ENCODE peak calls at places on chromosomes 6 and 20, in ten cellular contexts. K is fibroblast of lung, L is fibroblast of the aortic adventitia, V is left lung, H is heart right ventricle, T is uterus, B is foreskin fibroblast, F is lower lobe of right lung, A is DND-41, G is choroid plexus epithelial cell. Q is an unnamed sample.

GRCh38 chr6:36642913-36643817 is 35.3 kb upstream of the CDKN1A start:
- DNase-seq in K (peak; percentile 88), F (peak; percentile 58), G (peak; percentile 56), A (no peak), T (peak; percentile 90), B (peak; percentile 94), H (peak; percentile 67), V (peak; percentile 76), L (peak; percentile 92), Q (no peak)

GRCh38 chr6:12572884-12573824 is 143.4 kb upstream of the PHACTR1 start:
- DNase-seq in K (peak; percentile 28), L (peak; percentile 94), H (no peak), A (no peak), V (no peak), G (peak; percentile 86), T (no peak), B (peak; percentile 83), F (no peak), Q (no peak)

GRCh38 chr6:32188381-32189081 is 1.5 kb downstream of the PBX2 start:
- DNase-seq in K (peak; percentile 26), A (no peak), B (peak; percentile 56), H (no peak), T (peak; percentile 68), V (no peak), L (peak; percentile 19), G (no peak), F (no peak), Q (no peak)

GRCh38 chr6:29702519-29703103 is 20.6 kb upstream of the HLA-F start:
- DNase-seq in F (peak; percentile 74), K (no peak), L (peak; percentile 15), T (no peak), V (peak; percentile 40), G (peak; percentile 13), B (peak; percentile 17), H (peak; percentile 46), A (peak; percentile 42), Q (peak; percentile 45)

GRCh38 chr6:159761135-159761872 is 541 bp upstream of the ACAT2 start:
- DNase-seq in T (peak; percentile 42), V (peak; percentile 35), B (peak; percentile 41), H (peak; percentile 15), L (peak; percentile 21), F (peak; percentile 53), G (no peak), A (peak; percentile 53), K (peak; percentile 20), Q (peak; percentile 30)

GRCh38 chr6:100346828-100347227 is 117.9 kb downstream of the SIM1 start:
- DNase-seq in B (peak; percentile 76), K (peak; percentile 52), H (no peak), G (peak; percentile 78), V (no peak), A (no peak), F (no peak), T (no peak), L (peak; percentile 78), Q (peak; percentile 5)

GRCh38 chr20:57445298-57445697 is 54.1 kb downstream of the RBM38 start:
- DNase-seq in V (no peak), B (peak; percentile 76), T (peak; percentile 84), A (no peak), G (peak; percentile 14), K (peak; percentile 42), F (no peak), H (peak; percentile 81), L (peak; percentile 95), Q (no peak)

GRCh38 chr6:131262060-131262459 is 126.8 kb downstream of the AKAP7 start:
- DNase-seq in T (no peak), V (no peak), K (no peak), L (no peak), B (no peak), F (no peak), G (no peak), A (no peak), H (no peak), Q (no peak)

GRCh38 chr20:15847415-15847814 is 725.8 kb downstream of the KIF16B start:
- DNase-seq in H (no peak), G (no peak), B (no peak), K (no peak), V (no peak), L (no peak), T (no peak), A (no peak), F (no peak), Q (no peak)

GRCh38 chr20:15846446-15846845 is 726.8 kb downstream of the KIF16B start:
- DNase-seq in B (no peak), L (peak; percentile 4), V (no peak), K (no peak), A (no peak), T (no peak), H (no peak), F (no peak), G (no peak), Q (no peak)

GRCh38 chr20:15838466-15838865 is 734.8 kb downstream of the KIF16B start:
- DNase-seq in H (no peak), V (no peak), A (no peak), B (no peak), G (no peak), F (no peak), K (no peak), L (no peak), T (no peak), Q (no peak)

GRCh38 chr20:15848126-15848525 is 725.1 kb downstream of the KIF16B start:
- DNase-seq in V (no peak), H (no peak), T (no peak), A (no peak), K (no peak), B (no peak), G (no peak), F (no peak), L (no peak), Q (no peak)

DNA sequence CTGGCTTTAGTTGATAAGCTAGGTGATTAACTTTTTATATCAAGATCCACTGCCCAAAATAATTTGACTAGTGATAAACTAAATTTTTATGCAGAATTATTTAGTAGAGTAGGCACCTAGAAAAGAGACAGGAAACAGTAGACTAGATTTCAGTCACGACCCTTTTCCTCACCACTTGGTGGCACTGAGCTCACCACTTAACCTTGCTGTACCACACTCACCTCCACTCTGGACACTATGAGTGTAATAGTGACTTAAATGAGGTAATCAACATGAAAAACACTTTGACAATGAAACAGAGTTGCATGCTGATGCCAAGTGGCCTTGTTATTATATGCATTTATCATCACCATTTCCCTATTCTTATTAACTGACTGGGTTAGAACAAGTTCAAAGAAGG is 730.4 kb downstream of the KIF16B start:
- DNase-seq in T (no peak), V (no peak), H (no peak), B (no peak), L (no peak), K (no peak), G (no peak), A (no peak), F (no peak), Q (peak; percentile 35)
- TF ChIP-seq CTCF in T (no peak), V (no peak), H (no peak), B (no peak), L (no peak), K (no peak), G (no peak), A (peak; percentile 24), F (no peak), Q (peak; percentile 17)

DNA sequence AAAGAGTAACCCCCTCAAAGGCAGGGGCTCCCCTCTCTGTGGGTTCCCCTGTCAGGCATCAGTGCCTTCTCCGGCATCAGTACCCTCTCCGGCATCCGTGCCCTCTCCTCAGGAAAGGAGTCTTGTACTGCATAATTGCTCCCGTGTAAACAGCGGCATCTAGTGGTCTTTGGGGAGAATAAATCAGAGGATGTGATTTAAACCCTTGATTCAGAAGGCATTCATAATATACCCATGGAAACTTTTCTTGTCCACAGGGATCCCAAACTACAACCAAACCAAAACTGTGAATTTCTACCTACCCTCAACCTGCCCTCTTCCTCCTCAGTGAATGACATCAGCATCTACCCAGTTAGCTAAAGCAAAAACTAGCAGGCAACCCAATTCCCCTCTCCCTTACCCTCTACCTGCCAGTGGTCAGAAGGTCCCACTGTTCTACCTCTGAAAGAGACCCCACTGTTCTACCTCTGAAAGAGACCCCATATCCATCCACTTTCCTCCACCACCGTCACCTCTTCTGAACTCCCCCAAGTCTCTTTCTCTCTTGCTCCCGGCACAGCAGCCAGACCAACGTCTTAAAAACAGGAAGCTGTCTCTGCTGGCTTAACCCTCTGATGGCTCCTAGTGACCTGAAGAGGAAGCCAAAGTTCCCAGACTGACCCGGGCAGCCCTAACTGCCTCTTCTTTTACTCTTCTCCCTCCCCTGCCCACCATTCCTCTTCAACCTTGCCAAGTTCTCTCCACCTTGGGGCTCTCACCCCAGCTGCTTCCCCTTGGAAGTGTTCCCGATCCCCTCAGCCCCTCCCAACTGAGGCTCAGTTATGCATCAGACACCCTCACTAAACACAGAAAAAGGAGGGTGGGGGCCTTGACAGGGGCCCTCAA is 27.2 kb downstream of the UBE2V1 start:
- DNase-seq in T (peak; percentile 16), L (peak; percentile 74), A (peak; percentile 29), H (peak; percentile 46), V (peak; percentile 55), B (peak; percentile 77), K (peak; percentile 73), G (peak; percentile 82), F (peak; percentile 59), Q (peak; percentile 57)
- H3K4me3 ChIP-seq in T (peak overlapping the region; percentile 4), L (peak overlapping the region; percentile 15), A (no peak overlapping the region), H (no peak overlapping the region), V (no peak overlapping the region), B (no peak overlapping the region), K (no peak overlapping the region), G (peak overlapping the region; percentile 22), F (peak overlapping the region; percentile 46), Q (no peak overlapping the region)

GRCh38 chr20:50645253-50646068 is 45.9 kb downstream of the RIPOR3 start:
- DNase-seq in G (peak; percentile 100), A (no peak), L (peak; percentile 91), K (peak; percentile 99), B (peak; percentile 97), F (peak; percentile 59), H (peak; percentile 75), T (peak; percentile 92), V (peak; percentile 67), Q (no peak)

GRCh38 chr20:50642288-50642803 is 49.0 kb downstream of the RIPOR3 start:
- DNase-seq in V (no peak), L (peak; percentile 37), T (no peak), F (no peak), G (peak; percentile 36), K (no peak), B (no peak), H (peak; percentile 66), A (no peak), Q (no peak)

GRCh38 chr20:50649587-50649986 is 41.8 kb downstream of the RIPOR3 start:
- DNase-seq in A (no peak), T (no peak), H (no peak), F (no peak), L (no peak), G (no peak), B (no peak), V (no peak), K (no peak), Q (no peak)

GRCh38 chr20:50648651-50649050 is 42.7 kb downstream of the RIPOR3 start:
- DNase-seq in T (no peak), H (no peak), F (no peak), B (no peak), L (no peak), G (no peak), V (no peak), K (no peak), A (no peak), Q (no peak)

DNA sequence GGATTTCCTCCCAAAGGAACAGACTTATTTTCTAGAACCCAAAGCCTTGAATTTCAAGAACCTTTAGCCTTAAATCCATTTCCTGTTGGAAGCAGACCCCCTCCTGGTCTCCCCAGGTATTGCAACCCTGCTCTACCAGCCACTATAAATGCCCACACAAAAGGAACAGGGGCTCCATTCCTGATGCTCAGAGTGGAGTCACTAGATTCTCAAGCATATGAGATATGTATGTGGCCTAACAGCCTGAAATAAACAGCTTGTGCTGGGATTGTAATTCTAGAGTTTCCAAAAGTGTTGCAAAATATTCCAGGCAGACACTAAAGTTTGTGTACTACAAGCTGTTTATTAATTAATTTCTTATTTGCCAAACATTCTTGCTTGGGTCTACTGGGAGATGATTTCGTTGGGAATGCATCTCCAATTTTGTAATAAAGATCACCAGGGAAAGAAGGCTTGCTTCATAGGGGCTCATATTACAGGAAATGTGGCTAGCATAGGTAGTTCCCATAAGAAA is 44.8 kb downstream of the RIPOR3 start:
- DNase-seq in K (peak; percentile 88), T (no peak), A (no peak), L (peak; percentile 64), F (no peak), G (peak; percentile 88), H (no peak), V (no peak), B (peak; percentile 77), Q (no peak)
- TF ChIP-seq CTCF in K (peak; percentile 38), T (no peak), A (peak; percentile 41), L (peak; percentile 45), F (peak; percentile 25), G (peak; percentile 57), H (no peak), V (no peak), B (peak; percentile 41), Q (peak; percentile 22)

GRCh38 chr6:42448906-42449659 is 2.6 kb downstream of the TRERF1 start:
- DNase-seq in F (no peak), T (no peak), V (no peak), L (peak; percentile 20), G (no peak), B (no peak), H (no peak), K (peak; percentile 21), A (no peak), Q (no peak)
- H3K4me3 ChIP-seq in F (no peak overlapping the region), T (peak overlapping the region; percentile 81), V (no peak overlapping the region), L (peak overlapping the region; percentile 79), G (no peak overlapping the region), B (peak overlapping the region; percentile 90), H (no peak overlapping the region), K (peak overlapping the region; percentile 92), A (no peak overlapping the region), Q (peak overlapping the region; percentile 94)

Q was measured in GM12865.